ENCODE peak calls at places on chromosomes 16 and 17, in eight cellular contexts. D, Y, A, S, I, L, O and E are unnamed samples.

GRCh38 chr16:4260360-4260759 is 12.5 kb downstream of the TFAP4 start:
- ATAC-seq in D (no peak), S (peak; percentile 94), Y (no peak), A (no peak), L (peak; percentile 84), O (peak; percentile 89), I (peak; percentile 79), E (no peak)

GRCh38 chr17:49472527-49472926 is 22.6 kb upstream of the NGFR start:
- ATAC-seq in A (no peak), O (no peak), L (no peak), D (no peak), Y (no peak), I (no peak), S (no peak), E (no peak)

GRCh38 chr16:84054916-84055315 is 12.3 kb upstream of the SLC38A8 start:
- ATAC-seq in I (no peak), A (no peak), Y (no peak), S (no peak), L (no peak), D (no peak), O (no peak), E (no peak)

GRCh38 chr16:88921603-88921995 is 55.1 kb upstream of the PABPN1L start:
- ATAC-seq in Y (no peak), I (no peak), O (no peak), A (no peak), S (no peak), D (peak; percentile 31), L (no peak), E (no peak)

GRCh38 chr16:11497329-11497805 is 89.4 kb downstream of the LITAF start:
- ATAC-seq in L (peak; percentile 92), I (peak; percentile 91), A (peak; percentile 89), Y (peak; percentile 96), D (peak; percentile 25), O (peak; percentile 94), S (peak; percentile 88), E (peak; percentile 94)

GRCh38 chr16:22192261-22193133 is 13.6 kb upstream of the EEF2K start:
- ATAC-seq in A (no peak), D (peak; percentile 7), I (peak; percentile 15), Y (peak; percentile 4), O (peak; percentile 19), L (peak; percentile 6), S (no peak), E (peak; percentile 27)

GRCh38 chr17:58328195-58329034 is at the start of gene TSPOAP1:
- ATAC-seq in L (no peak), I (no peak), D (peak; percentile 16), O (no peak), A (no peak), Y (no peak), S (peak; percentile 8), E (no peak)

GRCh38 chr16:4428500-4428899 is 2.8 kb downstream of the DNAJA3 start:
- ATAC-seq in Y (no peak), I (no peak), S (no peak), L (no peak), A (no peak), D (no peak), O (no peak), E (no peak)

GRCh38 chr16:20049831-20050230 is 23.9 kb downstream of the GPR139 start:
- ATAC-seq in A (no peak), L (no peak), O (no peak), S (no peak), Y (no peak), I (no peak), D (no peak), E (no peak)

GRCh38 chr16:11410382-11411058 is 65.3 kb downstream of the RMI2 start:
- ATAC-seq in D (no peak), A (no peak), Y (peak; percentile 16), I (no peak), O (peak; percentile 45), S (no peak), L (peak; percentile 67), E (peak; percentile 51)

GRCh38 chr17:12851901-12852435 is 62.7 kb downstream of the ARHGAP44 start:
- ATAC-seq in A (no peak), S (peak; percentile 81), O (no peak), Y (no peak), I (no peak), L (no peak), D (no peak), E (no peak)

GRCh38 chr17:50533720-50534148 is 1.2 kb downstream of the EPN3 start:
- ATAC-seq in D (no peak), O (peak; percentile 70), A (peak; percentile 65), Y (peak; percentile 83), L (peak; percentile 2), I (no peak), S (peak; percentile 75), E (no peak)

GRCh38 chr17:31339906-31340661 is 18.7 kb upstream of the EVI2A start:
- ATAC-seq in S (no peak), I (no peak), O (peak; percentile 50), L (no peak), A (no peak), D (no peak), Y (peak; percentile 77), E (no peak)

GRCh38 chr16:21659124-21659523 is 4.6 kb upstream of the OTOA start:
- ATAC-seq in I (no peak), Y (no peak), O (peak; percentile 49), S (no peak), D (no peak), L (peak; percentile 60), A (no peak), E (no peak)

GRCh38 chr16:30541502-30542329 is 7.1 kb upstream of the ZNF747 start:
- ATAC-seq in I (no peak), Y (no peak), L (no peak), D (no peak), O (peak; percentile 26), S (peak; percentile 86), A (no peak), E (no peak)

GRCh38 chr16:56645311-56645710 is 6.4 kb upstream of the MT1B start:
- ATAC-seq in I (no peak), S (no peak), L (no peak), D (no peak), Y (no peak), O (no peak), A (no peak), E (no peak)

GRCh38 chr16:56643833-56644232 is 5.4 kb downstream of the MT1A start:
- ATAC-seq in D (no peak), I (no peak), A (no peak), Y (no peak), L (no peak), O (no peak), S (no peak), E (no peak)

GRCh38 chr16:56645838-56646237 is 5.8 kb upstream of the MT1B start:
- ATAC-seq in I (no peak), S (no peak), A (no peak), L (no peak), D (no peak), O (no peak), Y (no peak), E (no peak)

GRCh38 chr16:56641166-56641565 is 2.7 kb downstream of the MT1A start:
- ATAC-seq in A (no peak), Y (no peak), D (no peak), S (no peak), O (no peak), L (no peak), I (no peak), E (no peak)

DNA sequence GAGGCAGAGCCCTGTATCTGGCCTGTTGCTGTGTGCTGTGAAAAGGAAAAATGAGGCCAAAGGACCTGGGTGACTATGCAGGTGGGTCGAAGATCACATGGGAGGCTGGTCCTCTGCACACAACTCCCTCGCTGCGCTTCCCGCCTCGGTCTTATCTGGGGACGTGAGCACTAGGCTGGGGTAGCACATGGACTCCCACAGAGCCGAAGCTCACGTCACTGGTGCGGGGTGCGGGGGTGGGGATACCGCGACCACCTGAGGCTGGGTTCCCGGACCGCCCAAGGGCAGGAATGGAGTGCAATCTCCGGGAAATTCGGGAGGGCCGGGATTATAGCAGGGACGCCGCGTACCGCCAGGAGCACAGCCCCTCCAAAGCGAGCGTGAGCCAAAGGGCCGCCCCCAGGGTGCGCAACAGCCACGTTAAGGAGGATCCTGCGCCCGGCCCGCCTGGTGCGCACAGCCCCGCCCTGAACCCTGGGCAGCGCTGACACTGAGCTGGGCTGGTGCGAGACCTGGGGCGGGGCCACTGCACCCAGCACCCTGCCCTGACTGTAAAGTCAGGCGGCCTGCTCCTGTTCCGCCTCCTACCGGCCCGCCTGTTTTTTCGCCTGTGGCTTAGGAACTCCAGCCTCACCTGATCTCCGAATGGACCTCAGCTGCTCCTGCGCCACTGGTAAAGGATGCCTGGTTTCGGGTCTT is 4.8 kb downstream of the MT1A start:
- ATAC-seq in S (peak; percentile 95), D (peak; percentile 99), L (peak; percentile 96), O (peak; percentile 99), Y (peak; percentile 94), A (peak; percentile 98), I (peak; percentile 95), E (peak; percentile 90)
- H3K4me3 ChIP-seq in S (no peak overlapping the region), D (peak overlapping the region; percentile 33), L (peak overlapping the region; percentile 37), O (peak overlapping the region; percentile 29), Y (peak overlapping the region; percentile 35), A (peak overlapping the region; percentile 40), I (peak overlapping the region; percentile 37), E (peak overlapping the region; percentile 32)

GRCh38 chr16:6032438-6032837 is 934.8 kb upstream of the EEF2KMT start:
- ATAC-seq in O (no peak), Y (no peak), S (no peak), L (no peak), I (no peak), D (no peak), A (no peak), E (no peak)

GRCh38 chr16:6035161-6035560 is 937.6 kb upstream of the EEF2KMT start:
- ATAC-seq in L (no peak), D (no peak), O (no peak), I (no peak), A (no peak), S (no peak), Y (no peak), E (no peak)

GRCh38 chr16:6031567-6031966 is 934.0 kb upstream of the EEF2KMT start:
- ATAC-seq in I (no peak), D (no peak), A (no peak), Y (no peak), L (no peak), O (no peak), S (no peak), E (no peak)

GRCh38 chr16:6027733-6028132 is 930.1 kb upstream of the EEF2KMT start:
- ATAC-seq in I (no peak), Y (no peak), L (no peak), O (no peak), D (no peak), S (no peak), A (no peak), E (no peak)

GRCh38 chr16:6031102-6031501 is 933.5 kb upstream of the EEF2KMT start:
- ATAC-seq in A (no peak), I (no peak), L (no peak), O (no peak), D (no peak), S (no peak), Y (no peak), E (no peak)
- H3K4me3 ChIP-seq in A (no peak overlapping the region), I (no peak overlapping the region), L (no peak overlapping the region), O (no peak overlapping the region), D (no peak overlapping the region), S (no peak overlapping the region), Y (no peak overlapping the region), E (no peak overlapping the region)

GRCh38 chr17:74732042-74732846 is 4.8 kb upstream of the RAB37 start:
- ATAC-seq in S (no peak), L (no peak), D (no peak), Y (no peak), A (no peak), O (no peak), I (no peak), E (no peak)
- H3K4me3 ChIP-seq in S (no peak overlapping the region), L (no peak overlapping the region), D (no peak overlapping the region), Y (no peak overlapping the region), A (no peak overlapping the region), O (no peak overlapping the region), I (no peak overlapping the region), E (no peak overlapping the region)

GRCh38 chr16:49061315-49061714 is 220.3 kb downstream of the CBLN1 start:
- ATAC-seq in O (no peak), L (peak; percentile 21), Y (peak; percentile 98), S (no peak), I (no peak), D (no peak), A (no peak), E (no peak)
- H3K4me3 ChIP-seq in O (no peak overlapping the region), L (no peak overlapping the region), Y (no peak overlapping the region), S (no peak overlapping the region), I (no peak overlapping the region), D (no peak overlapping the region), A (no peak overlapping the region), E (no peak overlapping the region)